ENCODE peak calls at places on chromosomes 3 and 15, in four cellular contexts. One of them, this sample, is unnamed.

GRCh38 chr3:13782501-13782900 is 97.4 kb downstream of the WNT7A start:
- DNase-seq in CD4-positive, alpha-beta T cell: no peak
- DNase-seq in Peyer's patch: no peak
- DNase-seq in right lobe of liver: no peak
- DNase-seq in this sample: no peak

GRCh38 chr3:108153451-108153981 is 62.7 kb upstream of the CD47 start:
- DNase-seq in CD4-positive, alpha-beta T cell: peak
- DNase-seq in Peyer's patch: no peak
- DNase-seq in right lobe of liver: no peak
- DNase-seq in this sample: peak

GRCh38 chr3:156817931-156818765 is 8.0 kb upstream of the LEKR1 start:
- DNase-seq in CD4-positive, alpha-beta T cell: no peak
- DNase-seq in Peyer's patch: no peak
- DNase-seq in right lobe of liver: no peak
- DNase-seq in this sample: no peak

GRCh38 chr3:11195201-11195600 is 40.9 kb downstream of the HRH1 start:
- DNase-seq in CD4-positive, alpha-beta T cell: no peak
- DNase-seq in Peyer's patch: no peak
- DNase-seq in right lobe of liver: no peak
- DNase-seq in this sample: no peak

GRCh38 chr3:17006143-17006839 is 121.5 kb downstream of the PLCL2 start:
- DNase-seq in CD4-positive, alpha-beta T cell: no peak
- DNase-seq in Peyer's patch: no peak
- DNase-seq in right lobe of liver: no peak
- DNase-seq in this sample: no peak

GRCh38 chr15:69843927-69844326 is 253.8 kb downstream of the TLE3 start:
- DNase-seq in CD4-positive, alpha-beta T cell: no peak
- DNase-seq in Peyer's patch: no peak
- DNase-seq in right lobe of liver: no peak
- DNase-seq in this sample: no peak

GRCh38 chr15:77075528-77075927 is 4.6 kb upstream of the TSPAN3 start:
- DNase-seq in CD4-positive, alpha-beta T cell: no peak
- DNase-seq in Peyer's patch: no peak
- DNase-seq in right lobe of liver: no peak
- DNase-seq in this sample: no peak

GRCh38 chr3:127091376-127091775 is 101.6 kb upstream of the PRR23E start:
- DNase-seq in CD4-positive, alpha-beta T cell: no peak
- DNase-seq in Peyer's patch: no peak
- DNase-seq in right lobe of liver: no peak
- DNase-seq in this sample: no peak

GRCh38 chr3:144164352-144164751 is 192.7 kb downstream of the DIPK2A start:
- DNase-seq in CD4-positive, alpha-beta T cell: no peak
- DNase-seq in Peyer's patch: no peak
- DNase-seq in right lobe of liver: no peak
- DNase-seq in this sample: no peak

GRCh38 chr3:33681667-33682066 is 36.4 kb downstream of the CLASP2 start:
- DNase-seq in CD4-positive, alpha-beta T cell: no peak
- DNase-seq in Peyer's patch: no peak
- DNase-seq in right lobe of liver: no peak
- DNase-seq in this sample: no peak

GRCh38 chr15:42066764-42067415 is 27.5 kb downstream of the PLA2G4D start:
- DNase-seq in CD4-positive, alpha-beta T cell: no peak
- DNase-seq in Peyer's patch: peak
- DNase-seq in right lobe of liver: no peak
- DNase-seq in this sample: no peak

GRCh38 chr3:38985981-38986380 is 65.8 kb downstream of the SCN11A start:
- DNase-seq in CD4-positive, alpha-beta T cell: no peak
- DNase-seq in Peyer's patch: no peak
- DNase-seq in right lobe of liver: no peak
- DNase-seq in this sample: no peak

GRCh38 chr3:115160295-115160694 is 13.2 kb upstream of the ZBTB20 start:
- DNase-seq in CD4-positive, alpha-beta T cell: no peak
- DNase-seq in Peyer's patch: no peak
- DNase-seq in right lobe of liver: no peak
- DNase-seq in this sample: no peak
- H3K27ac ChIP-seq in CD4-positive, alpha-beta T cell: no peak
- H3K27ac ChIP-seq in Peyer's patch: no peak
- H3K27ac ChIP-seq in right lobe of liver: no peak
- H3K27ac ChIP-seq in this sample: no peak

DNA sequence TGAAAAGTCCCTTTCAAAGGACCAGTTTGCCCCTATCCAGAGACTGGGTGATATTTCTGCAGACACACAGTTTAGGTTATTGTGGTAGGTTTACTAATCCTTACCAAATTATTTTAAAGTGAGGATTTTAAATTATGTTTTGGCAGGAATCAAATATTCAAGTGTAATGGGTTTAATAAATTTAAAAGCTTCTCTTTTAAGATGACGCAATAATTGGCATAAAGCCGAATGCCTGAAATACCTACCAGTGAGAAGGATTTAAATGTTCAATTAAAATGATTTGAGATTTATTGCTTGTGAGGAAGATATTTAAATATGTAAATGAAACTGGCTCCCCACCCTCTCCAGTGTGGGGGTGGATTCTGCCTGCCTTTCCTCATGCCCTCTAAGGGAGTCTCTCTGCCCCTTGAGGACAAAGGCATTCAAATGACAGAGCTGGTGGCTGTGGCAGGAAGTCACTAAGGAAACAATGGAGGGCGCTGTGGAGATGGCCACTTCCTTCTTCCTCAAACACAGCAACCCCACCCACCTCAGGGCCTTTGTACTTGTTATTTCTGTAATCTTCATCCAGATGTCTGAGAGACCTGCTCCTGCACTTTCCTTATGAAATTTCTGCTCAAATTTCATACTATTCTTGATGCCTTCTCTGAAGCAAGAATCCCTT is 131.7 kb downstream of the TNIK start:
- DNase-seq in CD4-positive, alpha-beta T cell: peak
- DNase-seq in Peyer's patch: peak
- DNase-seq in right lobe of liver: no peak
- DNase-seq in this sample: no peak
- TF ChIP-seq CTCF in CD4-positive, alpha-beta T cell: peak
- TF ChIP-seq CTCF in Peyer's patch: no peak
- TF ChIP-seq CTCF in right lobe of liver: no peak
- TF ChIP-seq CTCF in this sample: no peak

GRCh38 chr3:29515451-29515850 is 234.6 kb downstream of the RBMS3 start:
- DNase-seq in CD4-positive, alpha-beta T cell: no peak
- DNase-seq in Peyer's patch: no peak
- DNase-seq in right lobe of liver: no peak
- DNase-seq in this sample: peak
- H3K27ac ChIP-seq in CD4-positive, alpha-beta T cell: no peak
- H3K27ac ChIP-seq in Peyer's patch: no peak
- H3K27ac ChIP-seq in right lobe of liver: no peak
- H3K27ac ChIP-seq in this sample: no peak

GRCh38 chr3:129441782-129442181 is 1.8 kb downstream of the IFT122 start:
- DNase-seq in CD4-positive, alpha-beta T cell: no peak
- DNase-seq in Peyer's patch: no peak
- DNase-seq in right lobe of liver: no peak
- DNase-seq in this sample: no peak
- TF ChIP-seq CTCF in CD4-positive, alpha-beta T cell: no peak
- TF ChIP-seq CTCF in Peyer's patch: no peak
- TF ChIP-seq CTCF in right lobe of liver: no peak
- TF ChIP-seq CTCF in this sample: no peak

GRCh38 chr3:142613491-142613890 is 17.3 kb downstream of the PLS1 start:
- DNase-seq in CD4-positive, alpha-beta T cell: no peak
- DNase-seq in Peyer's patch: no peak
- DNase-seq in right lobe of liver: no peak
- DNase-seq in this sample: no peak
- H3K27ac ChIP-seq in CD4-positive, alpha-beta T cell: no peak
- H3K27ac ChIP-seq in Peyer's patch: peak
- H3K27ac ChIP-seq in right lobe of liver: no peak
- H3K27ac ChIP-seq in this sample: no peak

GRCh38 chr3:104939196-104939595 is 427.5 kb upstream of the ALCAM start:
- DNase-seq in CD4-positive, alpha-beta T cell: no peak
- DNase-seq in Peyer's patch: no peak
- DNase-seq in right lobe of liver: no peak
- DNase-seq in this sample: no peak
- TF ChIP-seq CTCF in CD4-positive, alpha-beta T cell: no peak
- TF ChIP-seq CTCF in Peyer's patch: no peak
- TF ChIP-seq CTCF in right lobe of liver: no peak
- TF ChIP-seq CTCF in this sample: no peak

This sample was measured in RWPE1.